ENCODE peak calls at places on chromosomes 11 and 22, in five cellular contexts. One of them, this sample, is unnamed.

GRCh38 chr11:65558002-65558784 is at the start of gene LTBP3:
- DNase-seq in K562: peak
- DNase-seq in HepG2: peak
- DNase-seq in GM12878: no peak
- DNase-seq in H1: peak
- DNase-seq in this sample: no peak

GRCh38 chr11:73524774-73525173 is 73.1 kb downstream of the FAM168A start:
- DNase-seq in K562: no peak
- DNase-seq in HepG2: no peak
- DNase-seq in GM12878: no peak
- DNase-seq in H1: no peak
- DNase-seq in this sample: no peak

GRCh38 chr11:20058749-20059458 is 101.4 kb downstream of the DBX1 start:
- DNase-seq in K562: no peak
- DNase-seq in HepG2: no peak
- DNase-seq in GM12878: no peak
- DNase-seq in H1: no peak
- DNase-seq in this sample: no peak

GRCh38 chr11:66317322-66317765 is 500 bp upstream of the CD248 start:
- DNase-seq in K562: no peak
- DNase-seq in HepG2: peak
- DNase-seq in GM12878: no peak
- DNase-seq in H1: no peak
- DNase-seq in this sample: no peak

GRCh38 chr22:49582171-49582570 is 245.5 kb downstream of the BRD1 start:
- DNase-seq in K562: no peak
- DNase-seq in HepG2: no peak
- DNase-seq in GM12878: no peak
- DNase-seq in H1: no peak
- DNase-seq in this sample: no peak

GRCh38 chr22:38935023-38935422 is 22.4 kb upstream of the APOBEC3A start:
- DNase-seq in K562: no peak
- DNase-seq in HepG2: no peak
- DNase-seq in GM12878: no peak
- DNase-seq in H1: no peak
- DNase-seq in this sample: no peak

GRCh38 chr11:12962306-12962705 is 46.8 kb upstream of the RASSF10 start:
- DNase-seq in K562: no peak
- DNase-seq in HepG2: no peak
- DNase-seq in GM12878: no peak
- DNase-seq in H1: no peak
- DNase-seq in this sample: no peak

GRCh38 chr11:87455180-87455579 is 417.4 kb downstream of the TMEM135 start:
- DNase-seq in K562: no peak
- DNase-seq in HepG2: no peak
- DNase-seq in GM12878: no peak
- DNase-seq in H1: no peak
- DNase-seq in this sample: no peak

GRCh38 chr11:67090717-67091116 is 28.3 kb upstream of the KDM2A start:
- DNase-seq in K562: no peak
- DNase-seq in HepG2: no peak
- DNase-seq in GM12878: no peak
- DNase-seq in H1: no peak
- DNase-seq in this sample: no peak

GRCh38 chr11:73632996-73633395 is 13.4 kb upstream of the PLEKHB1 start:
- DNase-seq in K562: no peak
- DNase-seq in HepG2: no peak
- DNase-seq in GM12878: no peak
- DNase-seq in H1: no peak
- DNase-seq in this sample: no peak

GRCh38 chr11:24134879-24135588 is 361.8 kb upstream of the LUZP2 start:
- DNase-seq in K562: no peak
- DNase-seq in HepG2: no peak
- DNase-seq in GM12878: no peak
- DNase-seq in H1: no peak
- DNase-seq in this sample: no peak

GRCh38 chr11:12461516-12461915 is 84.1 kb downstream of the PARVA start:
- DNase-seq in K562: peak
- DNase-seq in HepG2: no peak
- DNase-seq in GM12878: no peak
- DNase-seq in H1: no peak
- DNase-seq in this sample: no peak

GRCh38 chr22:32333141-32333768 is 24.4 kb upstream of the RFPL3 start:
- DNase-seq in K562: no peak
- DNase-seq in HepG2: no peak
- DNase-seq in GM12878: no peak
- DNase-seq in H1: peak
- DNase-seq in this sample: no peak

GRCh38 chr11:102990145-102990544 is 34.6 kb upstream of the MMP13 start:
- DNase-seq in K562: no peak
- DNase-seq in HepG2: no peak
- DNase-seq in GM12878: no peak
- DNase-seq in H1: no peak
- DNase-seq in this sample: no peak

GRCh38 chr11:134762248-134763029 is 350.4 kb upstream of the B3GAT1 start:
- DNase-seq in K562: peak
- DNase-seq in HepG2: no peak
- DNase-seq in GM12878: no peak
- DNase-seq in H1: no peak
- DNase-seq in this sample: no peak

GRCh38 chr11:76601712-76602111 is 68.8 kb downstream of the LRRC32 start:
- DNase-seq in K562: no peak
- DNase-seq in HepG2: no peak
- DNase-seq in GM12878: no peak
- DNase-seq in H1: no peak
- DNase-seq in this sample: no peak

GRCh38 chr11:33869511-33870422 is 22.1 kb downstream of the LMO2 start:
- DNase-seq in K562: peak
- DNase-seq in HepG2: no peak
- DNase-seq in GM12878: no peak
- DNase-seq in H1: peak
- DNase-seq in this sample: no peak

GRCh38 chr22:49723478-49724029 is 104.1 kb downstream of the BRD1 start:
- DNase-seq in K562: no peak
- DNase-seq in HepG2: no peak
- DNase-seq in GM12878: no peak
- DNase-seq in H1: no peak
- DNase-seq in this sample: no peak

GRCh38 chr11:131859811-131860210 is 489.4 kb downstream of the NTM start:
- DNase-seq in K562: no peak
- DNase-seq in HepG2: no peak
- DNase-seq in GM12878: no peak
- DNase-seq in H1: no peak
- DNase-seq in this sample: no peak

GRCh38 chr11:78099671-78100070 is 20.0 kb upstream of the NDUFC2 start:
- DNase-seq in K562: no peak
- DNase-seq in HepG2: no peak
- DNase-seq in GM12878: no peak
- DNase-seq in H1: no peak
- DNase-seq in this sample: no peak

GRCh38 chr11:131033151-131033651 is 116.9 kb upstream of the SNX19 start:
- DNase-seq in K562: peak
- DNase-seq in HepG2: peak
- DNase-seq in GM12878: no peak
- DNase-seq in H1: no peak
- DNase-seq in this sample: peak

GRCh38 chr22:42313804-42314581 is 43.5 kb upstream of the TCF20 start:
- DNase-seq in K562: peak
- DNase-seq in HepG2: peak
- DNase-seq in GM12878: no peak
- DNase-seq in H1: peak
- DNase-seq in this sample: peak

GRCh38 chr11:71986131-71986530 is 12.6 kb upstream of the IL18BP start:
- DNase-seq in K562: no peak
- DNase-seq in HepG2: no peak
- DNase-seq in GM12878: no peak
- DNase-seq in H1: no peak
- DNase-seq in this sample: no peak

GRCh38 chr22:28329582-28330073 is 350.0 kb downstream of the TTC28 start:
- DNase-seq in K562: no peak
- DNase-seq in HepG2: no peak
- DNase-seq in GM12878: no peak
- DNase-seq in H1: no peak
- DNase-seq in this sample: no peak

GRCh38 chr11:119727523-119728081 is 1.4 kb downstream of the NECTIN1 start:
- DNase-seq in K562: no peak
- DNase-seq in HepG2: no peak
- DNase-seq in GM12878: no peak
- DNase-seq in H1: peak
- DNase-seq in this sample: no peak

GRCh38 chr22:46294784-46295183 is 1.9 kb upstream of the GTSE1 start:
- DNase-seq in K562: no peak
- DNase-seq in HepG2: no peak
- DNase-seq in GM12878: no peak
- DNase-seq in H1: no peak
- DNase-seq in this sample: no peak

GRCh38 chr22:46292173-46292572 is 4.5 kb upstream of the GTSE1 start:
- DNase-seq in K562: no peak
- DNase-seq in HepG2: no peak
- DNase-seq in GM12878: no peak
- DNase-seq in H1: no peak
- DNase-seq in this sample: no peak

GRCh38 chr22:46292727-46293126 is 3.9 kb upstream of the GTSE1 start:
- DNase-seq in K562: no peak
- DNase-seq in HepG2: no peak
- DNase-seq in GM12878: no peak
- DNase-seq in H1: no peak
- DNase-seq in this sample: no peak

GRCh38 chr22:46295277-46295971 is 1.2 kb upstream of the GTSE1 start:
- DNase-seq in K562: peak
- DNase-seq in HepG2: no peak
- DNase-seq in GM12878: no peak
- DNase-seq in H1: no peak
- DNase-seq in this sample: no peak

DNA sequence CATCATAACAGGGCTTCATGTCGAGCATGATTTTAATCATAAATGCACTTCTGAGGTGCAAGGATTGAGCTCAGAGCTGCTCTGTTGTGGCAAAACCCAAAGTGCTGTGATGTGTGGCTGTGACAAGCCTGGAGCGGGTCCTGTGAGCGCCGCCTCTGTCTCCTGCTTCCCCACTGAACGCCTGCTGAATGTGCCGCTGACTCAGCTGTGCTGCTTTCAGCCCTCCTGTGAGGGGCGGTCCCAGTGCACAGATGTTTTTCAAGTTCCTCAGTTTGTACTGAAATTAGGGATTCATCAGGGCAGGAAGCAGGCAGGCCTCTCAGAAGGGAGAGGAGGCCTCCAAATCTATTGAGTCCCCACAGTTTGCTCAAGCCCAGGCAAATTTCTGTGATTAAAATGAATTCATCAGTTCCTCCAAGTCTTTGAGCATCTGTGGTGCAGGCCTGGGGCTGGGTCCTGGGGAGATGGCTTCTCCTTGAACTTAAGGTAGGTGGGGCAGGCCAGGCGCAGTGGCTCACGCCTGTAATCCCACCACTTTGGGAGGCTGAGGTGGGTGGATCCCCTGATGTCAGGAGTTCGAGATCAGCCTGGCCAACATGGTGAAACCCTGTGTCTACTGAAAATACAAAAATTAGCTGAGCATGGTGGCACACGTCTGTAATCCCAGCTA is 2.9 kb upstream of the GTSE1 start:
- DNase-seq in K562: no peak
- DNase-seq in HepG2: no peak
- DNase-seq in GM12878: no peak
- DNase-seq in H1: no peak
- DNase-seq in this sample: no peak
- TF ChIP-seq POLR2A in K562: no peak
- TF ChIP-seq POLR2A in HepG2: no peak
- TF ChIP-seq POLR2A in GM12878: no peak
- TF ChIP-seq POLR2A in H1: no peak
- TF ChIP-seq POLR2A in this sample: no peak

DNA sequence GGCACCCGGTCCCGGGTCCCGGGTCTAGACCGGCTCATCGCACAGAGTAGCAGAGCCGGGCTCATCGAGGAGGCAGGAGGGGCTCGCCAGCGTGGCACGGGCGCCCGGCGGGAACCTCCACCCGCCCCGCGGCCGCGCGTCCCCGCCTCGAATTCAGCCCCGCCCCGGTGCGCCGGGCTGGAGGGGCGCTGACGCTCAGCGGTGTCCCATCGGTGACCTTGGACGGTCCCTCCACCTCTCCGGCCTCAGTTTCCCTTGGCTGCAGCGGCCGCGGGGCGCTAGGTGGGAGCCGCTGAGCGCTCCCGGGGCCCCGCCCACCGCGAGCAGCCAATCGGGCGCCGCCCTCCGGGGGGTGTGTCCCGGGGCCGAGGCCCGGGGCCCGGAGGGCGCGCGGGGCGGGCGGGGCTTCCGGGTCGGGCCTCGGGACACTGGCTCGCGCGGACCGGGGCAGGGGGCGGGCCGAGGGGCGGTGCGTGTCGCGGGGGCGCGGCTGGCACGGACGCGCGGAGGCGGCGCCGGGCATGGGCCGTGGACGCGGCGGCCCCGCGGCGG is at the start of gene PPARA:
- DNase-seq in K562: peak
- DNase-seq in HepG2: peak
- DNase-seq in GM12878: no peak
- DNase-seq in H1: peak
- DNase-seq in this sample: peak
- TF ChIP-seq EZH2 in K562: no peak
- TF ChIP-seq EZH2 in HepG2: no peak
- TF ChIP-seq EZH2 in GM12878: no peak
- TF ChIP-seq EZH2 in H1: no peak
- TF ChIP-seq EZH2 in this sample: no peak

DNA sequence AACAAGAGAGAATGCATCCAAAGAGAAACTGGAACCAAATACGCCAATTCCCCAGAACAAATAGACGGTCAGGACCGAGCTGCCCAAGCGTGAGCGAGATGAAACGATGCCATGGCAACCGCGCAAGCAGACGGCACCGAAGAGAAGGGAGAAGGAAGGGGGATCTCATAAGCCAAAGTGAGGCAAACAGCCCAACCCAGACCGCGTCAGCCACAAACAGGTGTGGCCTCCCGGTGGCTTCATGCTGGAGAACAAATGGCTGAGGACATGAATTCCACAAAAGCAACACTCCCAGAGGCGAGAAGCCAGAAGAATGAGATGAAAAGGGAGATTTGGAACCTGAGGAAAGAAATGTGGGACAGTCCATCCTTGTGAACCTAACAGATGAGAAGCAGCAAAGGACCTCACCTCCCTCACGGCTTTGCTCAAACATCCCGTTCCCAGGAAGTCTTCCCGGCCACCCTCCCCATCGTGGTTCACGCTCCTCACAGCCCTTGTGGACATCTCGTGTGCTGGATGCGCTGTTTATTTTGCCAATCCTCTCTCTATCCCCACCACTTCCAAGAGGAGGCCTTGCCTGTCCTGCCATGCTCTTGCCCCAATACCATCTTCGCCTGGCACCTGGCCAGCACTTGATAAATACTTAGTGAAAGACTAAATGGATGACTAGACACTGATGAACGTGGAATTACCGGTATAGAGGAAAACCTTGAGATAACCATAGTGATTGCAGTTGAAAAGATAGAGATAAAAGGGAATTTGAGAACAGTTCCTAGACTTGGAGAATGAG is 89.2 kb upstream of the RTL6 start:
- DNase-seq in K562: no peak
- DNase-seq in HepG2: no peak
- DNase-seq in GM12878: no peak
- DNase-seq in H1: no peak
- DNase-seq in this sample: no peak
- TF ChIP-seq RAD21 in K562: no peak
- TF ChIP-seq RAD21 in HepG2: no peak
- TF ChIP-seq RAD21 in GM12878: no peak
- TF ChIP-seq RAD21 in H1: no peak
- TF ChIP-seq RAD21 in this sample: no peak

GRCh38 chr11:7577226-7577882 is 63.6 kb downstream of the PPFIBP2 start:
- DNase-seq in K562: no peak
- DNase-seq in HepG2: no peak
- DNase-seq in GM12878: no peak
- DNase-seq in H1: no peak
- DNase-seq in this sample: no peak
- TF ChIP-seq POLR2A in K562: no peak
- TF ChIP-seq POLR2A in HepG2: no peak
- TF ChIP-seq POLR2A in GM12878: no peak
- TF ChIP-seq POLR2A in H1: no peak
- TF ChIP-seq POLR2A in this sample: no peak